ENCODE peak calls at places on chromosomes 3 and 15, in seven cellular contexts. One of them, this sample, is unnamed.

GRCh38 chr3:192915724-192916123 is 1.9 kb downstream of the MB21D2 start:
- DNase-seq in astrocyte of the spinal cord: no peak
- DNase-seq in A549: no peak
- DNase-seq in CD4-positive, CD25-positive, alpha-beta regulatory T cell: no peak
- DNase-seq in fibroblast of villous mesenchyme: no peak
- DNase-seq in SJSA1: peak
- DNase-seq in breast epithelium: no peak
- DNase-seq in this sample: no peak

GRCh38 chr3:141795719-141796435 is 32.7 kb downstream of the GRK7 start:
- DNase-seq in astrocyte of the spinal cord: peak
- DNase-seq in A549: no peak
- DNase-seq in CD4-positive, CD25-positive, alpha-beta regulatory T cell: no peak
- DNase-seq in fibroblast of villous mesenchyme: peak
- DNase-seq in SJSA1: no peak
- DNase-seq in breast epithelium: no peak
- DNase-seq in this sample: no peak

GRCh38 chr15:47513496-47513895 is 203.8 kb upstream of the SEMA6D start:
- DNase-seq in astrocyte of the spinal cord: peak
- DNase-seq in A549: no peak
- DNase-seq in CD4-positive, CD25-positive, alpha-beta regulatory T cell: no peak
- DNase-seq in fibroblast of villous mesenchyme: no peak
- DNase-seq in SJSA1: no peak
- DNase-seq in breast epithelium: no peak
- DNase-seq in this sample: peak

GRCh38 chr3:47291158-47291753 is 8.5 kb downstream of the KLHL18 start:
- DNase-seq in astrocyte of the spinal cord: no peak
- DNase-seq in A549: no peak
- DNase-seq in CD4-positive, CD25-positive, alpha-beta regulatory T cell: no peak
- DNase-seq in fibroblast of villous mesenchyme: no peak
- DNase-seq in SJSA1: no peak
- DNase-seq in breast epithelium: peak
- DNase-seq in this sample: no peak

GRCh38 chr15:80170596-80170995 is 17.8 kb downstream of the FAH start:
- DNase-seq in astrocyte of the spinal cord: no peak
- DNase-seq in A549: no peak
- DNase-seq in CD4-positive, CD25-positive, alpha-beta regulatory T cell: no peak
- DNase-seq in fibroblast of villous mesenchyme: no peak
- DNase-seq in SJSA1: no peak
- DNase-seq in breast epithelium: no peak
- DNase-seq in this sample: no peak

GRCh38 chr15:89898628-89899302 is 5.0 kb upstream of the AP3S2 start:
- DNase-seq in astrocyte of the spinal cord: peak
- DNase-seq in A549: peak
- DNase-seq in CD4-positive, CD25-positive, alpha-beta regulatory T cell: peak
- DNase-seq in fibroblast of villous mesenchyme: peak
- DNase-seq in SJSA1: no peak
- DNase-seq in breast epithelium: no peak
- DNase-seq in this sample: no peak

GRCh38 chr3:112818289-112818688 is 28.4 kb downstream of the CD200R1L start:
- DNase-seq in astrocyte of the spinal cord: no peak
- DNase-seq in A549: no peak
- DNase-seq in CD4-positive, CD25-positive, alpha-beta regulatory T cell: no peak
- DNase-seq in fibroblast of villous mesenchyme: peak
- DNase-seq in SJSA1: no peak
- DNase-seq in breast epithelium: no peak
- DNase-seq in this sample: no peak

GRCh38 chr3:11556851-11557644 is 86.7 kb downstream of the VGLL4 start:
- DNase-seq in astrocyte of the spinal cord: peak
- DNase-seq in A549: no peak
- DNase-seq in CD4-positive, CD25-positive, alpha-beta regulatory T cell: no peak
- DNase-seq in fibroblast of villous mesenchyme: peak
- DNase-seq in SJSA1: no peak
- DNase-seq in breast epithelium: peak
- DNase-seq in this sample: peak

GRCh38 chr3:30081904-30082303 is 524.5 kb upstream of the TGFBR2 start:
- DNase-seq in astrocyte of the spinal cord: no peak
- DNase-seq in A549: peak
- DNase-seq in CD4-positive, CD25-positive, alpha-beta regulatory T cell: no peak
- DNase-seq in fibroblast of villous mesenchyme: no peak
- DNase-seq in SJSA1: no peak
- DNase-seq in breast epithelium: no peak
- DNase-seq in this sample: no peak

GRCh38 chr15:89143503-89144162 is 55.4 kb downstream of the ABHD2 start:
- DNase-seq in astrocyte of the spinal cord: peak
- DNase-seq in A549: no peak
- DNase-seq in CD4-positive, CD25-positive, alpha-beta regulatory T cell: peak
- DNase-seq in fibroblast of villous mesenchyme: peak
- DNase-seq in SJSA1: peak
- DNase-seq in breast epithelium: no peak
- DNase-seq in this sample: peak

GRCh38 chr15:69824877-69825406 is 272.8 kb downstream of the TLE3 start:
- DNase-seq in astrocyte of the spinal cord: no peak
- DNase-seq in A549: no peak
- DNase-seq in CD4-positive, CD25-positive, alpha-beta regulatory T cell: no peak
- DNase-seq in fibroblast of villous mesenchyme: no peak
- DNase-seq in SJSA1: no peak
- DNase-seq in breast epithelium: no peak
- DNase-seq in this sample: no peak

GRCh38 chr15:72781621-72782020 is 1.9 kb downstream of the ADPGK start:
- DNase-seq in astrocyte of the spinal cord: no peak
- DNase-seq in A549: no peak
- DNase-seq in CD4-positive, CD25-positive, alpha-beta regulatory T cell: no peak
- DNase-seq in fibroblast of villous mesenchyme: no peak
- DNase-seq in SJSA1: no peak
- DNase-seq in breast epithelium: no peak
- DNase-seq in this sample: no peak

GRCh38 chr3:9942164-9942563 is 8.5 kb downstream of the CRELD1 start:
- DNase-seq in astrocyte of the spinal cord: no peak
- DNase-seq in A549: no peak
- DNase-seq in CD4-positive, CD25-positive, alpha-beta regulatory T cell: no peak
- DNase-seq in fibroblast of villous mesenchyme: no peak
- DNase-seq in SJSA1: no peak
- DNase-seq in breast epithelium: no peak
- DNase-seq in this sample: no peak

GRCh38 chr3:9405756-9406155 is 8.3 kb downstream of the SETD5 start:
- DNase-seq in astrocyte of the spinal cord: no peak
- DNase-seq in A549: no peak
- DNase-seq in CD4-positive, CD25-positive, alpha-beta regulatory T cell: no peak
- DNase-seq in fibroblast of villous mesenchyme: no peak
- DNase-seq in SJSA1: no peak
- DNase-seq in breast epithelium: no peak
- DNase-seq in this sample: no peak

GRCh38 chr3:100401674-100402036 is 316 bp downstream of the LNP1 start:
- DNase-seq in astrocyte of the spinal cord: no peak
- DNase-seq in A549: no peak
- DNase-seq in CD4-positive, CD25-positive, alpha-beta regulatory T cell: no peak
- DNase-seq in fibroblast of villous mesenchyme: no peak
- DNase-seq in SJSA1: peak
- DNase-seq in breast epithelium: no peak
- DNase-seq in this sample: no peak

GRCh38 chr15:38920966-38921365 is 356.4 kb upstream of the RASGRP1 start:
- DNase-seq in astrocyte of the spinal cord: no peak
- DNase-seq in A549: no peak
- DNase-seq in CD4-positive, CD25-positive, alpha-beta regulatory T cell: no peak
- DNase-seq in fibroblast of villous mesenchyme: no peak
- DNase-seq in SJSA1: no peak
- DNase-seq in breast epithelium: no peak
- DNase-seq in this sample: no peak
- H3K4me3 ChIP-seq in astrocyte of the spinal cord: no peak
- H3K4me3 ChIP-seq in A549: no peak
- H3K4me3 ChIP-seq in CD4-positive, CD25-positive, alpha-beta regulatory T cell: no peak
- H3K4me3 ChIP-seq in fibroblast of villous mesenchyme: no peak
- H3K4me3 ChIP-seq in SJSA1: no peak
- H3K4me3 ChIP-seq in breast epithelium: no peak
- H3K4me3 ChIP-seq in this sample: no peak

GRCh38 chr3:5188419-5189405 is 1.2 kb downstream of the EDEM1 start:
- DNase-seq in astrocyte of the spinal cord: peak
- DNase-seq in A549: peak
- DNase-seq in CD4-positive, CD25-positive, alpha-beta regulatory T cell: peak
- DNase-seq in fibroblast of villous mesenchyme: peak
- DNase-seq in SJSA1: peak
- DNase-seq in breast epithelium: no peak
- DNase-seq in this sample: no peak

GRCh38 chr3:5191555-5192304 is 4.2 kb downstream of the EDEM1 start:
- DNase-seq in astrocyte of the spinal cord: no peak
- DNase-seq in A549: no peak
- DNase-seq in CD4-positive, CD25-positive, alpha-beta regulatory T cell: no peak
- DNase-seq in fibroblast of villous mesenchyme: no peak
- DNase-seq in SJSA1: no peak
- DNase-seq in breast epithelium: no peak
- DNase-seq in this sample: no peak

GRCh38 chr3:5187920-5188418 is 462 bp downstream of the EDEM1 start:
- DNase-seq in astrocyte of the spinal cord: no peak
- DNase-seq in A549: peak
- DNase-seq in CD4-positive, CD25-positive, alpha-beta regulatory T cell: peak
- DNase-seq in fibroblast of villous mesenchyme: no peak
- DNase-seq in SJSA1: peak
- DNase-seq in breast epithelium: no peak
- DNase-seq in this sample: no peak

GRCh38 chr3:5192568-5193319 is 5.2 kb downstream of the EDEM1 start:
- DNase-seq in astrocyte of the spinal cord: no peak
- DNase-seq in A549: no peak
- DNase-seq in CD4-positive, CD25-positive, alpha-beta regulatory T cell: no peak
- DNase-seq in fibroblast of villous mesenchyme: no peak
- DNase-seq in SJSA1: no peak
- DNase-seq in breast epithelium: no peak
- DNase-seq in this sample: no peak

DNA sequence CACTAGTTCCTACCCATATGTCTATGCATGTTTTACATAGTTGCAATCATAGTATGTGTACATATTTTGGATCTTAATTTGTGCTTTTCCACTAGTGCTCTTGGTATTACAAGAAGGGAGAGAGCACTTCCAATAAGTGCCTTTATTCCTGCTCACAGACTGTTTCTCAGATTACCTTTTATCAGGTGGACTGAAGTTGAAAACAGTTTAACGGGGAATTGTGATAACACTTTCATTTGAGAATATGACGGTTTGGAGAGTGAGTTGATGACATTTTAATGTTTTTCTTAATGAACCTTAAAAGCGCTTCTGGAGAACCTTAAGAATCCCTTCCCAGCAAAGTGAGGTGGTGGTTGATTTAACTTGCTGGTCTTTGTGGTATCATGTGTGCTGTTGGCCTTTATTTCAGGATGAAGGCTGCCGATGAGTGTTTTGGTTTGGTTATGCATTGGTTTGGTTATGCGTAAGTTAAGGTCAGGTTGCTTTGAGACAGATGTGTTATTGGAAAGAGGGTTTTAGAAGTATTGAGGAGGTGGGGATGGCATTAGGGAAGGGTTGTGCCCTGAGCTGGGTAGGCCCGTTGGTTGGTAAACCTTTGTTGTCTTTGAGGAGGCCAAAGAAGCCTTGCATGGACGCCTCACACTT is 2.8 kb downstream of the EDEM1 start:
- DNase-seq in astrocyte of the spinal cord: no peak
- DNase-seq in A549: no peak
- DNase-seq in CD4-positive, CD25-positive, alpha-beta regulatory T cell: peak
- DNase-seq in fibroblast of villous mesenchyme: no peak
- DNase-seq in SJSA1: no peak
- DNase-seq in breast epithelium: no peak
- DNase-seq in this sample: no peak
- H3K4me3 ChIP-seq in astrocyte of the spinal cord: no peak
- H3K4me3 ChIP-seq in A549: no peak
- H3K4me3 ChIP-seq in CD4-positive, CD25-positive, alpha-beta regulatory T cell: peak
- H3K4me3 ChIP-seq in fibroblast of villous mesenchyme: peak
- H3K4me3 ChIP-seq in SJSA1: no peak
- H3K4me3 ChIP-seq in breast epithelium: peak
- H3K4me3 ChIP-seq in this sample: peak

GRCh38 chr3:169777822-169778221 is 4.6 kb downstream of the MYNN start:
- DNase-seq in astrocyte of the spinal cord: no peak
- DNase-seq in A549: no peak
- DNase-seq in CD4-positive, CD25-positive, alpha-beta regulatory T cell: no peak
- DNase-seq in fibroblast of villous mesenchyme: no peak
- DNase-seq in SJSA1: no peak
- DNase-seq in breast epithelium: no peak
- DNase-seq in this sample: no peak

GRCh38 chr3:169781209-169781855 is 8.1 kb downstream of the MYNN start:
- DNase-seq in astrocyte of the spinal cord: no peak
- DNase-seq in A549: no peak
- DNase-seq in CD4-positive, CD25-positive, alpha-beta regulatory T cell: no peak
- DNase-seq in fibroblast of villous mesenchyme: no peak
- DNase-seq in SJSA1: no peak
- DNase-seq in breast epithelium: no peak
- DNase-seq in this sample: no peak

DNA sequence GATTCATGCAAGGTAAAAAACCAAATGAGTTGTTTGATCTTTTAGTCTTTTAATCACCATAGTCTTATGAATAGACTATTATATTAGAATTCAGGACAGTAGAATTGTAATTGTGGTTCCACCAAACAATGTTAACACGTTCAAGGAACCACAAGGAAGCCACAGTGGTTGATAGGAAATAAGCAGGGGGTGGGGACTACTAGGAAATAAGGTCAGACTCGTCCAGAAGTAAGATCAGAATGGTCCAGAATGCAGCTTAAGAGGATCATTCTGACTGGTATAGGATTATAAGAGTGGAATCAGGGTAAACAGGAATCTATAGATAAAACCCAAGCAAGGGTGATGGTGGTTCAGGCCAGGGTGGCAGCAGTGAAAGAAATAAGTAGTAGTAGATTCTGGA is 7.5 kb downstream of the MYNN start:
- DNase-seq in astrocyte of the spinal cord: no peak
- DNase-seq in A549: no peak
- DNase-seq in CD4-positive, CD25-positive, alpha-beta regulatory T cell: peak
- DNase-seq in fibroblast of villous mesenchyme: no peak
- DNase-seq in SJSA1: no peak
- DNase-seq in breast epithelium: no peak
- DNase-seq in this sample: no peak
- H3K4me3 ChIP-seq in astrocyte of the spinal cord: no peak
- H3K4me3 ChIP-seq in A549: no peak
- H3K4me3 ChIP-seq in CD4-positive, CD25-positive, alpha-beta regulatory T cell: no peak
- H3K4me3 ChIP-seq in fibroblast of villous mesenchyme: no peak
- H3K4me3 ChIP-seq in SJSA1: no peak
- H3K4me3 ChIP-seq in breast epithelium: no peak
- H3K4me3 ChIP-seq in this sample: no peak

GRCh38 chr3:171173732-171174131 is 147.2 kb upstream of the SLC2A2 start:
- DNase-seq in astrocyte of the spinal cord: no peak
- DNase-seq in A549: no peak
- DNase-seq in CD4-positive, CD25-positive, alpha-beta regulatory T cell: no peak
- DNase-seq in fibroblast of villous mesenchyme: no peak
- DNase-seq in SJSA1: no peak
- DNase-seq in breast epithelium: no peak
- DNase-seq in this sample: no peak

GRCh38 chr3:171177056-171177455 is 150.5 kb upstream of the SLC2A2 start:
- DNase-seq in astrocyte of the spinal cord: no peak
- DNase-seq in A549: no peak
- DNase-seq in CD4-positive, CD25-positive, alpha-beta regulatory T cell: no peak
- DNase-seq in fibroblast of villous mesenchyme: no peak
- DNase-seq in SJSA1: no peak
- DNase-seq in breast epithelium: no peak
- DNase-seq in this sample: no peak

GRCh38 chr3:171177553-171177952 is 151.0 kb upstream of the SLC2A2 start:
- DNase-seq in astrocyte of the spinal cord: no peak
- DNase-seq in A549: no peak
- DNase-seq in CD4-positive, CD25-positive, alpha-beta regulatory T cell: no peak
- DNase-seq in fibroblast of villous mesenchyme: no peak
- DNase-seq in SJSA1: no peak
- DNase-seq in breast epithelium: no peak
- DNase-seq in this sample: no peak

GRCh38 chr3:171176244-171176925 is 149.9 kb upstream of the SLC2A2 start:
- DNase-seq in astrocyte of the spinal cord: no peak
- DNase-seq in A549: no peak
- DNase-seq in CD4-positive, CD25-positive, alpha-beta regulatory T cell: no peak
- DNase-seq in fibroblast of villous mesenchyme: no peak
- DNase-seq in SJSA1: no peak
- DNase-seq in breast epithelium: no peak
- DNase-seq in this sample: no peak

GRCh38 chr3:171175840-171176239 is 149.3 kb upstream of the SLC2A2 start:
- DNase-seq in astrocyte of the spinal cord: no peak
- DNase-seq in A549: no peak
- DNase-seq in CD4-positive, CD25-positive, alpha-beta regulatory T cell: no peak
- DNase-seq in fibroblast of villous mesenchyme: peak
- DNase-seq in SJSA1: no peak
- DNase-seq in breast epithelium: no peak
- DNase-seq in this sample: no peak
- H3K4me3 ChIP-seq in astrocyte of the spinal cord: no peak
- H3K4me3 ChIP-seq in A549: no peak
- H3K4me3 ChIP-seq in CD4-positive, CD25-positive, alpha-beta regulatory T cell: no peak
- H3K4me3 ChIP-seq in fibroblast of villous mesenchyme: peak
- H3K4me3 ChIP-seq in SJSA1: no peak
- H3K4me3 ChIP-seq in breast epithelium: peak
- H3K4me3 ChIP-seq in this sample: no peak